ENCODE peak calls at places on chromosomes 2 and 18, in five cellular contexts. Y, L, D, C and T are unnamed samples.

GRCh38 chr2:241051578-241052487 is 50.3 kb downstream of the MTERF4 start:
- DNase-seq in D (no peak), Y (no peak), L (no peak), C (no peak), T (no peak)

GRCh38 chr2:215879977-215880940 is 133.1 kb downstream of the MREG start:
- DNase-seq in Y (no peak), L (no peak), C (no peak), D (no peak), T (no peak)

GRCh38 chr2:241112592-241112991 is 10.5 kb upstream of the MTERF4 start:
- DNase-seq in Y (peak; percentile 33), L (peak; percentile 55), D (no peak), C (no peak), T (no peak)

GRCh38 chr2:44364604-44365003 is 2.9 kb downstream of the CAMKMT start:
- DNase-seq in C (no peak), L (no peak), D (no peak), Y (no peak), T (no peak)

GRCh38 chr2:201260302-201260800 is at the start of gene CASP8:
- DNase-seq in Y (no peak), C (peak; percentile 72), L (no peak), D (peak; percentile 71), T (peak; percentile 60)

GRCh38 chr2:169050476-169051240 is 18.7 kb upstream of the DHRS9 start:
- DNase-seq in L (no peak), Y (no peak), C (peak; percentile 47), D (peak; percentile 46), T (no peak)

GRCh38 chr18:50268022-50268747 is 1.9 kb upstream of the CFAP53 start:
- DNase-seq in D (peak; percentile 44), L (peak; percentile 94), Y (peak; percentile 89), C (no peak), T (peak; percentile 82)

GRCh38 chr18:59752666-59753065 is 55.4 kb upstream of the CCBE1 start:
- DNase-seq in Y (no peak), C (no peak), L (no peak), D (no peak), T (no peak)

GRCh38 chr2:133200684-133201421 is 367.4 kb downstream of the NCKAP5 start:
- DNase-seq in C (peak; percentile 95), D (peak; percentile 94), Y (no peak), L (no peak), T (no peak)

GRCh38 chr2:183244300-183244849 is 120.1 kb downstream of the NUP35 start:
- DNase-seq in C (no peak), L (no peak), Y (no peak), D (no peak), T (no peak)

GRCh38 chr2:241931976-241932894 is 62.7 kb downstream of the RTP5 start:
- DNase-seq in L (no peak), Y (no peak), D (no peak), C (no peak), T (peak; percentile 42)

GRCh38 chr18:27713727-27714080 is 463.2 kb downstream of the CDH2 start:
- DNase-seq in L (no peak), D (peak; percentile 84), Y (no peak), C (no peak), T (no peak)

GRCh38 chr2:86417961-86418360 is 23.2 kb upstream of the KDM3A start:
- DNase-seq in L (no peak), C (no peak), D (peak; percentile 23), Y (no peak), T (no peak)

GRCh38 chr2:144162652-144163051 is 357.3 kb downstream of the ZEB2 start:
- DNase-seq in L (peak; percentile 10), Y (no peak), D (no peak), C (peak; percentile 4), T (no peak)

GRCh38 chr2:60174146-60174545 is 379.3 kb downstream of the BCL11A start:
- DNase-seq in L (no peak), Y (no peak), C (no peak), D (no peak), T (no peak)

GRCh38 chr2:150133623-150134022 is 353.8 kb downstream of the RND3 start:
- DNase-seq in L (peak; percentile 28), C (peak; percentile 98), D (peak; percentile 87), Y (no peak), T (no peak)

GRCh38 chr2:53994735-53995538 is 24.1 kb upstream of the PSME4 start:
- DNase-seq in D (no peak), Y (no peak), C (no peak), L (peak; percentile 37), T (no peak)

GRCh38 chr2:157875720-157876065 is 437 bp downstream of the ACVR1 start:
- DNase-seq in D (no peak), Y (no peak), C (no peak), L (peak; percentile 76), T (no peak)

GRCh38 chr2:130749641-130750040 is 5.7 kb upstream of the AMER3 start:
- DNase-seq in D (no peak), C (no peak), Y (no peak), L (no peak), T (no peak)

GRCh38 chr2:164009801-164010337 is 274.1 kb upstream of the FIGN start:
- DNase-seq in C (no peak), Y (no peak), L (no peak), D (no peak), T (no peak)

GRCh38 chr18:6054443-6054842 is 159.1 kb upstream of the TMEM200C start:
- DNase-seq in Y (no peak), D (no peak), L (no peak), C (no peak), T (no peak)

GRCh38 chr2:196652869-196653268 is 13.4 kb downstream of the CCDC150 start:
- DNase-seq in Y (no peak), L (no peak), C (no peak), D (no peak), T (no peak)